ENCODE peak calls at places on chromosomes 13 and 19, in five cellular contexts. Y is EL, X is activated T-cell treated with anti-CD3 and anti-CD28 coated beads for 4 hours, T is NT2/D1, H is fibroblast of gingiva. U is an unnamed sample.
A peak's percentile ranks its signal among the peaks of the same experiment; 100 is the strongest.

GRCh38 chr19:46717716-46718143 is 816 bp upstream of the PRKD2 start:
- DNase-seq in Y (no peak), X (no peak), T (no peak), H (no peak), U (no peak)

GRCh38 chr19:17467471-17468301 is 2.6 kb upstream of the SLC27A1 start:
- DNase-seq in Y (no peak), X (no peak), T (no peak), H (peak; percentile 46), U (no peak)

GRCh38 chr13:34620073-34620858 is 321.8 kb upstream of the NBEA start:
- DNase-seq in Y (no peak), X (no peak), T (no peak), H (no peak), U (no peak)

GRCh38 chr13:108987488-108987887 is 358.1 kb downstream of the MYO16 start:
- DNase-seq in Y (no peak), X (no peak), T (no peak), H (peak; percentile 91), U (peak; percentile 14)

GRCh38 chr19:22617614-22618325 is 16.4 kb upstream of the ZNF492 start:
- DNase-seq in Y (no peak), X (no peak), T (no peak), H (no peak), U (no peak)

GRCh38 chr13:61833228-61833627 is 417.6 kb upstream of the PCDH20 start:
- DNase-seq in Y (no peak), X (no peak), T (no peak), H (no peak), U (no peak)

GRCh38 chr19:48330012-48330681 is 4.8 kb downstream of the EMP3 start:
- DNase-seq in Y (no peak), X (peak; percentile 63), T (no peak), H (no peak), U (no peak)

GRCh38 chr19:35377656-35378055 is 6.8 kb downstream of the GPR42 start:
- DNase-seq in Y (no peak), X (no peak), T (no peak), H (no peak), U (no peak)

GRCh38 chr19:51020988-51021651 is 1.6 kb upstream of the KLK10 start:
- DNase-seq in Y (peak; percentile 46), X (no peak), T (no peak), H (peak; percentile 24), U (peak; percentile 66)

GRCh38 chr13:73984949-73985691 is 149.1 kb downstream of the KLF12 start:
- DNase-seq in Y (no peak), X (peak; percentile 65), T (no peak), H (no peak), U (no peak)

GRCh38 chr19:16190198-16190597 is 5.0 kb downstream of the FAM32A start:
- DNase-seq in Y (no peak), X (no peak), T (no peak), H (no peak), U (no peak)

GRCh38 chr13:77001963-77002587 is 10.2 kb downstream of the CLN5 start:
- DNase-seq in Y (no peak), X (no peak), T (no peak), H (peak; percentile 21), U (no peak)

GRCh38 chr13:94114166-94114565 is 365.3 kb downstream of the DCT start:
- DNase-seq in Y (no peak), X (no peak), T (no peak), H (no peak), U (no peak)

GRCh38 chr19:30208661-30209060 is 163.5 kb upstream of the ZNF536 start:
- DNase-seq in Y (no peak), X (no peak), T (no peak), H (no peak), U (no peak)

GRCh38 chr19:15025237-15025636 is 24.0 kb upstream of the CASP14 start:
- DNase-seq in Y (no peak), X (no peak), T (no peak), H (no peak), U (no peak)

GRCh38 chr13:110308377-110309158 is 1.5 kb downstream of the COL4A2 start:
- DNase-seq in Y (peak; percentile 69), X (no peak), T (no peak), H (peak; percentile 47), U (peak; percentile 26)

GRCh38 chr19:31083122-31083521 is 266.1 kb downstream of the TSHZ3 start:
- DNase-seq in Y (no peak), X (no peak), T (no peak), H (no peak), U (no peak)

GRCh38 chr19:14021474-14021873 is 6.5 kb upstream of the RLN3 start:
- DNase-seq in Y (no peak), X (no peak), T (no peak), H (no peak), U (no peak)

GRCh38 chr13:39036212-39036611 is 1.7 kb downstream of the PROSER1 start:
- DNase-seq in Y (peak; percentile 17), X (no peak), T (no peak), H (no peak), U (no peak)

GRCh38 chr13:112438515-112438914 is 62.4 kb downstream of the SPACA7 start:
- DNase-seq in Y (no peak), X (no peak), T (no peak), H (no peak), U (no peak)

GRCh38 chr13:109809216-109809890 is 23.0 kb upstream of the IRS2 start:
- DNase-seq in Y (no peak), X (no peak), T (no peak), H (no peak), U (no peak)

GRCh38 chr19:718251-719024 is 9.7 kb downstream of the PALM start:
- DNase-seq in Y (no peak), X (no peak), T (no peak), H (no peak), U (no peak)

GRCh38 chr19:49616945-49617344 is 23.0 kb downstream of the RRAS start:
- DNase-seq in Y (no peak), X (no peak), T (no peak), H (no peak), U (no peak)

GRCh38 chr13:76622336-76623045 is 263.7 kb downstream of the KCTD12 start:
- DNase-seq in Y (no peak), X (no peak), T (no peak), H (no peak), U (no peak)

GRCh38 chr19:12840091-12841079 is 2.1 kb downstream of the MAST1 start:
- DNase-seq in Y (peak; percentile 85), X (no peak), T (peak; percentile 94), H (peak; percentile 20), U (peak; percentile 81)

GRCh38 chr13:46679369-46680180 is 117.4 kb downstream of the ESD start:
- DNase-seq in Y (peak; percentile 75), X (no peak), T (no peak), H (peak; percentile 71), U (peak; percentile 78)

GRCh38 chr19:18385675-18386542 is at the start of gene GDF15:
- DNase-seq in Y (peak; percentile 80), X (no peak), T (peak; percentile 38), H (peak; percentile 88), U (peak; percentile 85)

GRCh38 chr19:14450168-14450874 is 17.2 kb downstream of the PKN1 start:
- DNase-seq in Y (peak; percentile 60), X (peak; percentile 42), T (peak; percentile 87), H (no peak), U (peak; percentile 78)

GRCh38 chr13:76745246-76746200 is 140.7 kb downstream of the KCTD12 start:
- DNase-seq in Y (no peak), X (no peak), T (no peak), H (no peak), U (no peak)

GRCh38 chr19:8609210-8610040 is 1.1 kb downstream of the ADAMTS10 start:
- DNase-seq in Y (peak; percentile 40), X (no peak), T (no peak), H (peak; percentile 28), U (peak; percentile 80)

GRCh38 chr13:65926750-65927171 is 1303.4 kb downstream of the PCDH9 start:
- DNase-seq in Y (no peak), X (no peak), T (peak; percentile 1), H (no peak), U (no peak)

GRCh38 chr19:17070421-17070820 is 4.8 kb downstream of the HAUS8 start:
- DNase-seq in Y (no peak), X (no peak), T (no peak), H (no peak), U (no peak)

GRCh38 chr13:61294467-61295186 is 121.0 kb downstream of the PCDH20 start:
- DNase-seq in Y (no peak), X (no peak), T (no peak), H (no peak), U (no peak)

GRCh38 chr19:17718988-17719711 is at the start of gene MAP1S:
- DNase-seq in Y (peak; percentile 64), X (peak; percentile 51), T (peak; percentile 71), H (peak; percentile 29), U (peak; percentile 90)

GRCh38 chr19:3565177-3565576 is 7.6 kb upstream of the HMG20B start:
- DNase-seq in Y (peak; percentile 96), X (no peak), T (no peak), H (no peak), U (no peak)

GRCh38 chr13:93700115-93700514 is 473.5 kb downstream of the GPC6 start:
- DNase-seq in Y (peak; percentile 9), X (no peak), T (no peak), H (peak; percentile 25), U (peak; percentile 8)

GRCh38 chr13:51646041-51646670 is 61.9 kb downstream of the WDFY2 start:
- DNase-seq in Y (no peak), X (no peak), T (no peak), H (no peak), U (no peak)

GRCh38 chr13:28089065-28089464 is 11.3 kb downstream of the FLT3 start:
- DNase-seq in Y (no peak), X (no peak), T (no peak), H (no peak), U (no peak)

GRCh38 chr13:112622375-112622774 is 34.4 kb upstream of the TUBGCP3 start:
- DNase-seq in Y (no peak), X (no peak), T (no peak), H (no peak), U (no peak)

U was measured in AG08396.